ENCODE peak calls at places on chromosomes 4 and X, in five cellular contexts. G is HepG2, Q is H1, P is NT2/D1, L is GM12878. O is an unnamed sample.

GRCh38 chr4:6771229-6771671 is 11.3 kb upstream of the KIAA0232 start:
- DNase-seq in G (no peak), Q (no peak), P (no peak), L (no peak), O (no peak)

GRCh38 chr4:121154103-121154515 is 10.0 kb downstream of the TNIP3 start:
- DNase-seq in G (no peak), Q (no peak), P (no peak), L (peak), O (no peak)

GRCh38 chrX:152901816-152902501 is 4.1 kb downstream of the ZNF185 start:
- DNase-seq in G (no peak), Q (no peak), P (no peak), L (no peak), O (no peak)

GRCh38 chrX:53882331-53882730 is 161.9 kb downstream of the PHF8 start:
- DNase-seq in G (peak), Q (no peak), P (no peak), L (no peak), O (no peak)

GRCh38 chr4:22607382-22607781 is 85.4 kb upstream of the GBA3 start:
- DNase-seq in G (peak), Q (peak), P (peak), L (no peak), O (peak)

GRCh38 chr4:15373363-15373762 is 54.5 kb upstream of the C1QTNF7 start:
- DNase-seq in G (no peak), Q (no peak), P (no peak), L (no peak), O (no peak)

GRCh38 chr4:40579983-40580382 is 49.7 kb downstream of the RBM47 start:
- DNase-seq in G (no peak), Q (no peak), P (no peak), L (no peak), O (no peak)

GRCh38 chr4:11614426-11614825 is 185.7 kb upstream of the HS3ST1 start:
- DNase-seq in G (no peak), Q (no peak), P (no peak), L (no peak), O (no peak)

GRCh38 chr4:3531306-3531886 is 826 bp downstream of the LRPAP1 start:
- DNase-seq in G (no peak), Q (no peak), P (no peak), L (no peak), O (no peak)

GRCh38 chr4:112147697-112148096 is 2.4 kb downstream of the FAM241A start:
- DNase-seq in G (no peak), Q (no peak), P (no peak), L (no peak), O (no peak)

GRCh38 chr4:81527115-81527514 is 55.4 kb upstream of the RASGEF1B start:
- DNase-seq in G (no peak), Q (no peak), P (no peak), L (no peak), O (no peak)

GRCh38 chr4:181897935-181898334 is 345.3 kb upstream of the TENM3 start:
- DNase-seq in G (no peak), Q (no peak), P (no peak), L (no peak), O (no peak)

GRCh38 chr4:33715996-33716395 is 2528.3 kb downstream of the ARAP2 start:
- DNase-seq in G (no peak), Q (no peak), P (no peak), L (no peak), O (no peak)

GRCh38 chr4:154465085-154465484 is 26.5 kb downstream of the DCHS2 start:
- DNase-seq in G (no peak), Q (no peak), P (no peak), L (no peak), O (no peak)

GRCh38 chrX:134999469-134999868 is 8.7 kb downstream of the SMIM10 start:
- DNase-seq in G (peak), Q (no peak), P (no peak), L (peak), O (peak)

GRCh38 chrX:112235547-112235946 is 153.0 kb upstream of the TRPC5 start:
- DNase-seq in G (no peak), Q (no peak), P (no peak), L (no peak), O (no peak)

GRCh38 chr4:111404673-111405072 is 740.6 kb upstream of the FAM241A start:
- DNase-seq in G (no peak), Q (no peak), P (no peak), L (no peak), O (no peak)

GRCh38 chr4:13546855-13547562 is 2.7 kb upstream of the NKX3-2 start:
- DNase-seq in G (no peak), Q (no peak), P (no peak), L (no peak), O (no peak)

GRCh38 chr4:2842667-2843022 is 999 bp upstream of the ADD1 start:
- DNase-seq in G (no peak), Q (no peak), P (no peak), L (no peak), O (no peak)

GRCh38 chrX:100864967-100865366 is 9.2 kb downstream of the NOX1 start:
- DNase-seq in G (no peak), Q (no peak), P (no peak), L (no peak), O (no peak)

GRCh38 chr4:1802151-1802715 is 9.1 kb downstream of the FGFR3 start:
- DNase-seq in G (peak), Q (no peak), P (no peak), L (no peak), O (no peak)

GRCh38 chr4:139768913-139769312 is 103.3 kb downstream of the MGST2 start:
- DNase-seq in G (peak), Q (no peak), P (no peak), L (no peak), O (peak)

GRCh38 chr4:187354740-187355139 is 631.1 kb upstream of the FAT1 start:
- DNase-seq in G (no peak), Q (no peak), P (no peak), L (no peak), O (no peak)

GRCh38 chr4:176902710-176903323 is 110.1 kb upstream of the VEGFC start:
- DNase-seq in G (no peak), Q (no peak), P (no peak), L (peak), O (no peak)

GRCh38 chr4:14329228-14329627 is 673.1 kb upstream of the CPEB2 start:
- DNase-seq in G (no peak), Q (no peak), P (no peak), L (no peak), O (no peak)

GRCh38 chrX:153831435-153832150 is 1.2 kb upstream of the PDZD4 start:
- DNase-seq in G (no peak), Q (no peak), P (no peak), L (no peak), O (no peak)

GRCh38 chrX:70174754-70175153 is 2.5 kb upstream of the DGAT2L6 start:
- DNase-seq in G (no peak), Q (no peak), P (no peak), L (no peak), O (no peak)

GRCh38 chr4:41146196-41146595 is 68.1 kb downstream of the APBB2 start:
- DNase-seq in G (no peak), Q (no peak), P (no peak), L (no peak), O (no peak)

GRCh38 chr4:109803924-109804571 is 2.2 kb upstream of the CFI start:
- DNase-seq in G (peak), Q (no peak), P (no peak), L (peak), O (peak)

GRCh38 chr4:81454498-81454897 is 17.2 kb downstream of the RASGEF1B start:
- DNase-seq in G (no peak), Q (no peak), P (no peak), L (no peak), O (no peak)

GRCh38 chr4:66235876-66236275 is 565.6 kb upstream of the EPHA5 start:
- DNase-seq in G (no peak), Q (no peak), P (no peak), L (no peak), O (no peak)

GRCh38 chr4:141609243-141609642 is 27.1 kb upstream of the IL15 start:
- DNase-seq in G (no peak), Q (no peak), P (no peak), L (no peak), O (no peak)
- TF ChIP-seq SUZ12 in G (no peak), Q (no peak), P (no peak), L (no peak), O (no peak)

GRCh38 chr4:108237693-108238092 is 69.0 kb upstream of the LEF1 start:
- DNase-seq in G (no peak), Q (no peak), P (no peak), L (no peak), O (no peak)
- TF ChIP-seq SUZ12 in G (no peak), Q (no peak), P (no peak), L (no peak), O (no peak)

GRCh38 chrX:132367984-132368383 is 120.9 kb downstream of the MBNL3 start:
- DNase-seq in G (peak), Q (no peak), P (no peak), L (no peak), O (no peak)
- TF ChIP-seq SUZ12 in G (no peak), Q (no peak), P (no peak), L (no peak), O (no peak)

DNA sequence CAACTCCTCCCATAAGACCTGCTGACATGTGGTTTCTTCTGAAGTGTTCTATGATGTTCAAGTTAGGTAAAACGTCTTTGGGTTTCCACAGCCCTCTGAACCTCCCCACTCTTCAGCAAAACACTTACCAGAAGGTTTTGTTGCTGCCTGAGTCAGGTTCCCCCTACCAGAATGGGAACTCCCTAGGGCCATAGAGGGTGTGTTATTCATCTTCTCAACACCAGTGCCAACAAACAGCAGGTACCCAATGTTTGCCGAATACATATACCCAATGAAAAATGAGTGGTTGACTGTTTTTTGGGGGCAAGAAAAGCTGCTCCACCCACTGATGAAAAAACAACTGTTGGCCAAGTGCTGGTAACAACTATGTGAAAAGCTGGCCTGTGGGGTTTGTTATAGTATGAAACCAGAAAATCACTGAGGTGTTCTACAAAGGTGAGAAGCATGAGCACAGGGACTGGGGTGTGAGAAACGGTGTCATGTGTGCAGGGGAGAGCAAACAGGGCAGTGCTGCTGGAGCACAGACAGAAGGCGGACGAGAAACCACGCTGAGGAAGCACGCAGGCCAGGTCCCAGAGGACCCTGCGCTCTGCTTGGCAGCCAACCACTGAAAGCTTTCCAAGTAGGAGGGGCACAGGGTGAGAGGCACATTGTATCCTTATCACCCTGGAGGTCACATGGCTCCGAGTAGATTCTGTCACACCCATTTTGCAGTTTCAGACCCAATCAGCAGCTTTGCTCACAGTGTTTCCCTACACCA is 28.8 kb downstream of the ATP8A1 start:
- DNase-seq in G (no peak), Q (no peak), P (no peak), L (peak), O (no peak)
- TF ChIP-seq SUZ12 in G (no peak), Q (no peak), P (no peak), L (no peak), O (no peak)

GRCh38 chr4:147198411-147199051 is 252.9 kb upstream of the TTC29 start:
- DNase-seq in G (no peak), Q (no peak), P (no peak), L (no peak), O (no peak)
- TF ChIP-seq SUZ12 in G (no peak), Q (no peak), P (no peak), L (no peak), O (no peak)

GRCh38 chr4:23815351-23815750 is 74.5 kb downstream of the PPARGC1A start:
- DNase-seq in G (no peak), Q (no peak), P (no peak), L (no peak), O (no peak)

GRCh38 chr4:23814606-23815005 is 75.2 kb downstream of the PPARGC1A start:
- DNase-seq in G (no peak), Q (no peak), P (no peak), L (no peak), O (no peak)

GRCh38 chr4:23822181-23822580 is 67.7 kb downstream of the PPARGC1A start:
- DNase-seq in G (no peak), Q (no peak), P (peak), L (no peak), O (no peak)

GRCh38 chr4:23819041-23819511 is 70.8 kb downstream of the PPARGC1A start:
- DNase-seq in G (no peak), Q (no peak), P (no peak), L (no peak), O (no peak)

GRCh38 chr4:23818097-23818648 is 71.7 kb downstream of the PPARGC1A start:
- DNase-seq in G (no peak), Q (no peak), P (no peak), L (no peak), O (peak)
- TF ChIP-seq SUZ12 in G (no peak), Q (no peak), P (no peak), L (no peak), O (no peak)

GRCh38 chr4:122826596-122827257 is at the start of gene FGF2:
- DNase-seq in G (no peak), Q (peak), P (peak), L (no peak), O (peak)
- TF ChIP-seq SUZ12 in G (no peak), Q (no peak), P (no peak), L (no peak), O (no peak)

DNA sequence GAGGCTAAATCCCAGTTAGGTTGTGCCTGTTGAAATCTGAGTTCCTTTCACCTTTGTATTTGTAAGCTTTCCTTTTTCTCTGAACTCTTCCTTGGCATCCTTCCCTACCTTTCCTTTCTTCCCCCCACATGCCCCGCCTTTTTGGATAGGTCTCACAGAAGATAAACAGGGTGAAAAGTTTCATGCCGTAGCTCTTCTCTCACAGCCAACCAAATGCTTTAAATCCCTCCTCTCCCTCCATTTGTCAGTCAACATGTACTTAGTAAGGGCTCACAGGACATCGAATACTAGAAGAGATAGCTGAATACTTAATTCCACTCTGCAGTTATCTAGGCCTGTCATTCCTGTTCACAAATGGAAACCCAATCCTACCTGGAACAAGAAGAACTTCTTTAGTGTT is 107.1 kb upstream of the BMPR1B start:
- DNase-seq in G (no peak), Q (no peak), P (no peak), L (no peak), O (no peak)
- TF ChIP-seq SUZ12 in G (no peak), Q (no peak), P (no peak), L (no peak), O (no peak)

DNA sequence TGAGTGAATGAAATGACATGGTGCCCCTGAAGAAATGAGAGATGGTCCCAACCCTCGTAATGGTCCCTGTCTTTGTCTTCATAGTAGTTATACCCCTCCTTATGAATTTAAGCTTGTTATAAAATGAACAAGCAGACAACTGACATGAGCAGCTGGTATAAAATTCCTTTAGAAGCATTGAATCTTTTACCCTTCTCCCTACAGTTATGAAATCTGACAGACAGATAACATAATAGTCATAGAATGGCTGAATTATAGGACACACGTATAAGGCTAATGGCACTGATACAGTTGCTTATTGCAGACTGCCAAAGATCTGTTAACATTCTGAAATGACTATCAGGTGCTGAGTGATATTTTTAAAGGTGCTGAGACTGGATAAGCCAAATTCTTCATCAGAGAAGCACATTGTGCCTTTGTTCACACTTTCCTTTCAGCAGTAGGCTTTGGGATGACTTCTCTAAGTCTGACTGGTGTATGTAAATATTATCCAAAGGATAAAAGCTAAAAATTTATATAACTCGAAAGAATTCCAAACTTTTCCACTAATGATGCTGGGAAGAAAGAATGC is 47.4 kb upstream of the PDGFC start:
- DNase-seq in G (no peak), Q (no peak), P (no peak), L (no peak), O (no peak)
- TF ChIP-seq SUZ12 in G (no peak), Q (no peak), P (no peak), L (no peak), O (no peak)

DNA sequence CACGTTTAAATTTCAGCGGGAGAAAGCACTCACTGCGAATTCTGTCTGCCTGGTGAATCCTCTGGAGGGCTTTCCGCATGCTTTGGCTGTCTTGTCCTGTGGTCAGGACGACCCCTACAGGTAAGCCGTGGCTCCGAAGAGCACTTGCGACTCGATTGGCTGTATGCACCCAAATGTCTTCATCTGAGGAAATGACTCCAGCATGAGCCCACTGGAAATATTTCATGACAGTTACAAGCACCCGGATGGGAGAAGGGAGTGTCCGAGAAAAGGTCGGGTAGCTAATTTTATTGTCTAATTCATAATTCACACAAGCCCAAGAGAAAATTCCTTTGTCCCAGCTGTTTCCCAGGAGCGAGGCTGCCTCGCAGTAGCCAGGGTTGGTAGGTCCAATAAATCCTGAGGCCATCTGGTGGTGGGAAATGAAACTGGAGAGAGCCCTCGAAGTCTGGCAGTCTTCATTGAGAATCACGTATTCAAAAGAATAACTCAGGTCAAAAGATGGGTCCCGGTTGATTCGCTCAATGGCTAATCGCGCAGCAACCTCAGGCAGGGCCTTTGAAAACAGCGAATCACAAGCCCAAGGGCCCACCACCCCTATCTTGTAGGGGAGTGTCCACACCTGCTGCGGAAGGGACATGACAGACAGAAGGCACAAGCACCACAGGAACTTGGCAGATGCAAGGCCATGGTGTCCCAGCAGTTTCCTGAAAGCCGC is 6.6 kb downstream of the GUCY2F start:
- DNase-seq in G (peak), Q (no peak), P (no peak), L (no peak), O (peak)
- TF ChIP-seq SUZ12 in G (no peak), Q (no peak), P (no peak), L (no peak), O (no peak)

O was measured in HEK293T.